ENCODE peak calls at places on chromosomes 12 and 14, in ten cellular contexts. Y is lower leg skin; X is IMR-90; A is psoas muscle; C is AG10803; K is transverse colon; W is lung; M is CD8-positive, alpha-beta T cell; G is cardiac fibroblast; H is osteoblast. P is an unnamed sample.

GRCh38 chr12:4240161-4240783 is 33.3 kb upstream of the CCND2 start:
- DNase-seq in W (no peak), Y (no peak), H (no peak), A (no peak), X (no peak), G (no peak), M (no peak), K (peak), C (no peak), P (no peak)

GRCh38 chr12:76680940-76681339 is 83.0 kb upstream of the ZDHHC17 start:
- DNase-seq in K (no peak), W (no peak), X (peak), A (no peak), G (peak), C (peak), M (no peak), Y (no peak), H (peak), P (no peak)

GRCh38 chr14:104553166-104554087 is 26.1 kb upstream of the C14orf180 start:
- DNase-seq in W (no peak), G (no peak), M (no peak), C (no peak), H (peak), X (no peak), Y (no peak), K (no peak), A (no peak), P (peak)

GRCh38 chr14:98931911-98932310 is 340.1 kb downstream of the BCL11B start:
- DNase-seq in G (no peak), A (no peak), C (no peak), Y (no peak), W (no peak), X (no peak), M (peak), H (no peak), K (peak), P (no peak)

GRCh38 chr12:55142896-55143870 is 17.0 kb downstream of the OR9K2 start:
- DNase-seq in K (no peak), C (peak), M (peak), W (no peak), Y (no peak), G (peak), X (peak), A (no peak), H (peak), P (peak)

GRCh38 chr12:109988903-109989302 is 7.3 kb downstream of the GIT2 start:
- DNase-seq in M (no peak), G (no peak), Y (no peak), C (no peak), K (no peak), X (no peak), W (no peak), H (peak), A (no peak), P (no peak)

GRCh38 chr14:100304825-100305445 is 1.3 kb downstream of the SLC25A29 start:
- DNase-seq in M (no peak), C (no peak), Y (peak), W (peak), X (peak), G (peak), H (peak), A (no peak), K (peak), P (peak)

GRCh38 chr12:6311822-6312528 is 1.5 kb downstream of the PLEKHG6 start:
- DNase-seq in W (no peak), M (no peak), X (no peak), H (peak), C (no peak), Y (no peak), K (no peak), G (no peak), A (no peak), P (no peak)

GRCh38 chr12:120231316-120232011 is 30.6 kb upstream of the RPLP0 start:
- DNase-seq in C (peak), M (peak), G (peak), H (peak), K (peak), X (peak), Y (no peak), A (peak), W (peak), P (peak)

GRCh38 chr14:50569714-50570274 is 9.8 kb downstream of the ATL1 start:
- DNase-seq in H (no peak), W (no peak), A (no peak), X (no peak), Y (no peak), G (no peak), K (no peak), M (no peak), C (no peak), P (no peak)

GRCh38 chr14:65287264-65288131 is 125.0 kb upstream of the FUT8 start:
- DNase-seq in X (no peak), Y (no peak), K (peak), A (no peak), C (no peak), H (no peak), M (peak), G (no peak), W (no peak), P (no peak)

GRCh38 chr14:74902941-74903705 is 19.9 kb downstream of the RPS6KL1 start:
- DNase-seq in H (no peak), K (no peak), A (no peak), Y (no peak), C (no peak), W (no peak), X (no peak), G (no peak), M (no peak), P (no peak)

GRCh38 chr12:39972119-39972518 is 133.8 kb downstream of the SLC2A13 start:
- DNase-seq in C (peak), W (no peak), Y (no peak), M (no peak), G (peak), K (no peak), H (no peak), A (no peak), X (no peak), P (no peak)

GRCh38 chr12:56010112-56010570 is 10.7 kb upstream of the IKZF4 start:
- DNase-seq in K (no peak), M (no peak), C (no peak), X (no peak), H (no peak), G (no peak), W (no peak), A (no peak), Y (no peak), P (no peak)

GRCh38 chr14:71628433-71628832 is 303.8 kb upstream of the RGS6 start:
- DNase-seq in G (no peak), X (no peak), Y (no peak), K (no peak), W (no peak), H (no peak), A (no peak), C (no peak), M (no peak), P (no peak)

GRCh38 chr12:128795530-128796361 is 28.0 kb downstream of the SLC15A4 start:
- DNase-seq in K (no peak), G (no peak), M (no peak), W (no peak), H (no peak), X (no peak), Y (no peak), A (no peak), C (no peak), P (no peak)

GRCh38 chr14:60650382-60650961 is 1.2 kb upstream of the SIX1 start:
- DNase-seq in X (peak), C (peak), A (no peak), H (peak), G (no peak), M (no peak), W (no peak), Y (no peak), K (no peak), P (peak)

GRCh38 chr14:67580336-67581230 is 19.5 kb downstream of the PIGH start:
- DNase-seq in C (no peak), M (no peak), X (no peak), A (no peak), Y (no peak), G (no peak), H (no peak), W (no peak), K (no peak), P (no peak)

GRCh38 chr12:31362759-31363415 is 36.9 kb upstream of the SINHCAF start:
- DNase-seq in X (no peak), K (peak), C (no peak), M (no peak), A (no peak), W (no peak), H (peak), Y (no peak), G (no peak), P (peak)
- H3K4me3 ChIP-seq in X (no peak), K (no peak), C (no peak), M (no peak), A (no peak), W (no peak), H (no peak), Y (no peak), G (no peak), P (no peak)

GRCh38 chr14:52926994-52927393 is 23.9 kb downstream of the FERMT2 start:
- DNase-seq in H (peak), Y (no peak), G (peak), C (peak), A (no peak), M (no peak), K (no peak), W (no peak), X (peak), P (no peak)

GRCh38 chr14:52919971-52920370 is 30.9 kb downstream of the FERMT2 start:
- DNase-seq in Y (no peak), M (no peak), C (peak), K (no peak), G (peak), H (no peak), W (no peak), A (no peak), X (peak), P (no peak)

GRCh38 chr14:52922059-52922458 is 28.8 kb downstream of the FERMT2 start:
- DNase-seq in A (no peak), H (no peak), C (no peak), K (no peak), Y (no peak), W (no peak), G (no peak), X (no peak), M (no peak), P (peak)

GRCh38 chr14:52922656-52923055 is 28.2 kb downstream of the FERMT2 start:
- DNase-seq in A (no peak), H (no peak), M (no peak), G (peak), Y (no peak), W (no peak), C (peak), X (peak), K (no peak), P (no peak)

DNA sequence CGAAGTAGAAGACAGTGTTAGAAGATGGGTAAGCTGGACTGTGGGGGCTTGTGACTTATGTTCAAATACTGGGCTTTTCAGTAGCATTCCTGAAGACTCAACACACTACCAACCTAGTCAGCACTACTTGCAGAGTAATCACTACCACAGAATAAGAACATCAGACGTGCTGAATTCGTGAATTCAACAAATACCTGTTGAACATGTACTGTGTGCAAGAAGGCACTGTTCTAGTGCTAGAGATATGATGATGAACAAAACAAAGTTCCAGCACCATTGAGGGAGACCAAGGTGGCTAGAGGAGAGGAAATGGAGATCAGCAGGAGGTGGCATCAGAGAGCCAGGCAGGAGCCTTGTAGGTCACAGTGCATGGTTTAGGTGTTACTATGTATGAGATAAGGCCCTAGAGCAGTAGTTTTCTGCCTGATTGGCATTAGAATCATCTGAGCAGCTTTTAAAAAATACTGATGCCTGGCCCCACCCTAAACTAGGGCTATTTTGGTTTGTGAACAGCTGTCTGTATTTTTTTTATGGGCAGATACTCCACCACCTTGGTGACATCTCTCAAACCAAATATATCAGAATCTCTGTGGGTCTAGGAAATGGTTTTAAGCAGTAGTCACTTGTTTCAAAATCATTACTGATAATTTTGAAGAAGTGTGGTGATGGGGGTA is 26.8 kb downstream of the FERMT2 start:
- DNase-seq in W (no peak), G (no peak), M (no peak), A (no peak), X (no peak), K (no peak), Y (no peak), H (no peak), C (no peak), P (no peak)
- TF ChIP-seq CTCF in W (no peak), G (no peak), M (no peak), A (peak), X (peak), K (no peak), Y (no peak), H (no peak), C (peak), P (peak)

DNA sequence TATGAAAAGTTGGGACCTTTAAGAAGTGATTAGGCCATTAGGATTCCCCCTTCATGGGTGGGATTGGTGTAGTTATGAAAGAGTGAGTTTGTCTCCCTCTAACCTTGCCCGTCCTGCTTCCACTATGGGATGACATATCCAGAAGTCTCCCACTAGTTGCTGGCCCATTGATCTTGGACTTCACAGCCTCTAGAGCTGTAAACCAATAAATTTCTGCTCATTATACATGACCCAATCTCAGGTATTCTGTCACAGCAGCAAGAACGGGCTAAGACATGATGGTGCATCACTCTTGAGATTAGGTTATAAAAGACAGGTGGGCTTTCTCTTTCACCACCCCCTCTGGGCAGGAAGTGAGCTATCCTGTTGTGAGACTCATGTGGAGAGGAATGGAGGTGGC is 8.6 kb upstream of the SMOC1 start:
- DNase-seq in C (no peak), A (no peak), M (no peak), G (no peak), H (no peak), Y (no peak), W (no peak), X (no peak), K (no peak), P (no peak)
- H3K4me3 ChIP-seq in C (no peak), A (no peak), M (no peak), G (no peak), H (no peak), Y (no peak), W (no peak), X (no peak), K (no peak), P (no peak)

GRCh38 chr12:92486443-92487137 is 216.2 kb upstream of the PLEKHG7 start:
- DNase-seq in Y (no peak), W (no peak), M (no peak), C (no peak), H (no peak), G (no peak), X (peak), A (no peak), K (no peak), P (no peak)
- TF ChIP-seq CTCF in Y (no peak), W (no peak), M (no peak), C (no peak), H (no peak), G (no peak), X (no peak), A (no peak), K (no peak), P (no peak)